ENCODE peak calls at places on chromosome 22, in four cellular contexts. O is IMR-90, C is H9, Z is H1. D is an unnamed sample.
A peak's percentile ranks its signal among the peaks of the same experiment; 100 is the strongest.

GRCh38 chr22:46473896-46474557 is 63.4 kb downstream of the CELSR1 start:
- DNase-seq in O (no peak), C (no peak), Z (no peak), D (no peak)

GRCh38 chr22:45757068-45757467 is 85.4 kb downstream of the ATXN10 start:
- DNase-seq in O (peak; percentile 14), C (peak; percentile 88), Z (peak; percentile 58), D (peak; percentile 97)

GRCh38 chr22:43333978-43334377 is 9.2 kb downstream of the SCUBE1 start:
- DNase-seq in O (no peak), C (no peak), Z (no peak), D (no peak)

GRCh38 chr22:38177926-38178604 is 3.6 kb downstream of the PLA2G6 start:
- DNase-seq in O (peak; percentile 89), C (no peak), Z (no peak), D (peak; percentile 90)

GRCh38 chr22:38543822-38544221 is 26.2 kb downstream of the DMC1 start:
- DNase-seq in O (no peak), C (no peak), Z (no peak), D (no peak)

GRCh38 chr22:26430600-26430999 is 1.5 kb downstream of the ASPHD2 start:
- DNase-seq in O (no peak), C (no peak), Z (no peak), D (no peak)

GRCh38 chr22:44211946-44212930 is 31.5 kb downstream of the PARVG start:
- DNase-seq in O (peak; percentile 11), C (no peak), Z (no peak), D (no peak)

GRCh38 chr22:26890870-26891269 is 233.5 kb downstream of the MIAT start:
- DNase-seq in O (no peak), C (no peak), Z (no peak), D (peak; percentile 34)

GRCh38 chr22:47918276-47918928 is 1156.0 kb downstream of the TBC1D22A start:
- DNase-seq in O (no peak), C (no peak), Z (no peak), D (no peak)

GRCh38 chr22:32144875-32145274 is 14.2 kb downstream of the C22orf42 start:
- DNase-seq in O (no peak), C (no peak), Z (no peak), D (no peak)

GRCh38 chr22:47237890-47238480 is 475.5 kb downstream of the TBC1D22A start:
- DNase-seq in O (no peak), C (no peak), Z (no peak), D (no peak)

GRCh38 chr22:45328822-45329535 is 19.2 kb downstream of the FAM118A start:
- DNase-seq in O (no peak), C (no peak), Z (no peak), D (no peak)

GRCh38 chr22:36923458-36923784 is 10.0 kb downstream of the CSF2RB start:
- DNase-seq in O (no peak), C (no peak), Z (no peak), D (no peak)

GRCh38 chr22:37989146-37990045 is 5.0 kb upstream of the SOX10 start:
- DNase-seq in O (no peak), C (no peak), Z (no peak), D (no peak)

GRCh38 chr22:44582016-44582415 is 84.0 kb upstream of the RTL6 start:
- DNase-seq in O (no peak), C (peak; percentile 18), Z (no peak), D (no peak)

GRCh38 chr22:45671051-45671782 is 417 bp upstream of the ATXN10 start:
- DNase-seq in O (no peak), C (peak; percentile 90), Z (peak; percentile 73), D (peak; percentile 41)

GRCh38 chr22:29310065-29310862 is 3.8 kb downstream of the GAS2L1 start:
- DNase-seq in O (no peak), C (no peak), Z (no peak), D (no peak)

GRCh38 chr22:45804986-45805325 is 133.3 kb downstream of the ATXN10 start:
- DNase-seq in O (peak; percentile 98), C (no peak), Z (no peak), D (no peak)

GRCh38 chr22:38724926-38725571 is 19.3 kb downstream of the GTPBP1 start:
- DNase-seq in O (peak; percentile 41), C (no peak), Z (no peak), D (peak; percentile 59)

GRCh38 chr22:20550057-20550817 is 42.8 kb downstream of the MED15 start:
- DNase-seq in O (no peak), C (no peak), Z (no peak), D (no peak)

GRCh38 chr22:43862074-43862881 is at the start of gene SULT4A1:
- DNase-seq in O (peak; percentile 54), C (peak; percentile 61), Z (no peak), D (peak; percentile 49)

DNA sequence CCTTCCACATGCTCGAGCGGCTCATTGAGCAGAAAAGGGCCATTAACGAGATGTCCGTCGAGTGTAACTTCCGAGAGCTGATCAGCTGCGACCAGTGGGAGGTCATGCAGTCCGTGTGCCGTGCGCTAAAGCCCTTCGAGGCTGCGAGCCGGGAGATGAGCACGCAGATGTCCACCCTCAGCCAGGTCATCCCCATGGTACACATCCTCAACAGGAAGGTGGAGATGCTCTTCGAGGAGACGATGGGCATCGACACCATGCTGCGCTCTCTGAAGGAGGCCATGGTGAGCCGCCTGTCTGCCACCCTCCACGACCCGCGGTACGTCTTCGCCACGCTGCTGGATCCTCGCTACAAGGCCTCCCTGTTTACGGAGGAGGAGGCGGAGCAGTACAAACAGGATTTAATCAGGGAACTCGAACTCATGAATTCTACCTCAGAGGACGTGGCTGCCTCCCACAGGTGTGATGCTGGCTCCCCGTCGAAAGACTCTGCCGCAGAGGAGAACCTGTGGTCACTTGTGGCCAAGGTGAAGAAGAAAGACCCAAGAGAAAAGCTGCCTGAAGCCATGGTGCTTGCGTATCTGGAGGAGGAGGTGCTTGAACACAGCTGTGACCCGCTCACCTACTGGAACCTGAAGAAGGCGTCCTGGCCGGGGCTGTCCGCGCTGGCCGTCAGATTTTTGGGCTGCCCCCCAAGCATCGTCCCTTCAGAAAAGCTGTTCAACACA is 31.7 kb downstream of the ALG12 start:
- DNase-seq in O (no peak), C (no peak), Z (no peak), D (no peak)
- H3K56ac ChIP-seq in O (no peak overlapping the region), C (no peak overlapping the region), Z (no peak overlapping the region), D (no peak overlapping the region)

GRCh38 chr22:17980638-17981051 is 43.7 kb downstream of the MICAL3 start:
- DNase-seq in O (peak; percentile 48), C (no peak), Z (no peak), D (no peak)
- H3K4me1 ChIP-seq in O (peaks cover 13% of the 10 kb centered on the region), C (peaks cover 2% of the 10 kb centered on the region), Z (peaks cover 7% of the 10 kb centered on the region), D (peaks cover 2% of the 10 kb centered on the region)

DNA sequence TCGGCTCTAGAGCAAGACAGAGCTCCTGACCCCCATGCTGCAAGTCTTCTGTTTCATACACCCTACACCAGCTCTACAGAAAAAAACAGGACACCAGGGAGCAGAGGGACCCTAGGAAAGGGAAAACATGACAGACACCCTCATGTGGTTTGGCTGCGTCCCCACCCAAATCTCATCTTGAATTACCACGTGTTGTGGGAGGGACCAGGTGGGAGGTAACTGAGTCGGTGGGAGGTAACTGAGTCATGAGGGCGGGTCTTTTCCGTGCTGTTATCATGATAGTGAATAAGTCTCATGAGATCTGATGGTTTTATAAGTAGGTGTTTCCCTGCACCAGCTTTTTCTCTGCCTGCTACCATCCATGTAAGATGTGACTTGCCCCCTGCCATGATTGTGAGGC is 6.6 kb upstream of the C22orf39 start:
- DNase-seq in O (no peak), C (no peak), Z (no peak), D (no peak)
- H3K9ac ChIP-seq in O (no peak overlapping the region), C (no peak overlapping the region), Z (no peak overlapping the region), D (no peak overlapping the region)

DNA sequence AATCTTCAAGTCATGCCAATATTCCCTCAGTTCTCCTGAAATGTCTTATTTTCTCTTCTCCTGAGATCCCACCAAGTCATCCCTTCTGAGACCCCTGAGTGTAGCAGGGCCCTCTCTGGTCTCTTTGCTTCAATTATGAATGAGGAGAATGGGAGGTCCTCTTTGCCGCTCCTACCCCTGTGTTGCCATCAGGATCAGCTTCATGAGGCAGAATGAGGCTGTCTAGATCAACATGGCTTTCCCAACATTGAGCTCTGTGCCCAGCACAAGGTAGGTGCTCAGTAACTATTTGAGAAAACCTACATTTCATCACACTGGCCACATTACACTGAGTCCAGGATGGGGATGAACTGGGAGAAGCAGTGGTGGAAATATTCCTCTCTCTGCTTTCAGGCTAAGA is 107.2 kb downstream of the ZNF280B start:
- DNase-seq in O (no peak), C (no peak), Z (no peak), D (no peak)
- H3K56ac ChIP-seq in O (no peak overlapping the region), C (no peak overlapping the region), Z (no peak overlapping the region), D (no peak overlapping the region)

GRCh38 chr22:24400726-24401596 is 26.4 kb upstream of the ADORA2A start:
- DNase-seq in O (peak; percentile 45), C (no peak), Z (no peak), D (no peak)

GRCh38 chr22:24400037-24400725 is 27.2 kb upstream of the ADORA2A start:
- DNase-seq in O (no peak), C (no peak), Z (no peak), D (no peak)

GRCh38 chr22:24401824-24402434 is 25.5 kb upstream of the ADORA2A start:
- DNase-seq in O (no peak), C (no peak), Z (no peak), D (no peak)

GRCh38 chr22:24402460-24403192 is 24.8 kb upstream of the ADORA2A start:
- DNase-seq in O (peak; percentile 94), C (no peak), Z (no peak), D (no peak)

DNA sequence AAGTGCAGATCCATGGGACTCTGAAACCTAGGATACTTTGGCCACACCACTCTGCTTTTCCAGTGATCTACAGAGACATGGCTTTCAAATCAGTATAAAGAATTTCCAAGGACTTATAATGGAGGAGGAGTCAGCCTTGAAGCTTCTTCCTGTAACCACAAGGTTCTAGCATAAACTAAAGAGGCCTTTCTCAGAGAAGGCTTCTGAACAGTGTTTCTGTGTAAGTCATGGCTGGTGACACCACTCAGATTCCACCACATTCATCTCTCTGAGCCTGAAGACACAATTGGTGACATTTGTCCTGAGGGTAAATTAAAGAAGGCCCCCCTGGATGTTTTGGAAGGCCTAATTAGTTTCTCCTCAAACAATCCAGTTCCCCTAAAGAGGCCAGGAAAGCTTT is 29.0 kb upstream of the ADORA2A start:
- DNase-seq in O (peak; percentile 68), C (no peak), Z (no peak), D (no peak)
- H3K4me1 ChIP-seq in O (peaks cover 29% of the 10 kb centered on the region), C (no peaks in the 10 kb centered on the region), Z (no peaks in the 10 kb centered on the region), D (no peaks in the 10 kb centered on the region)

DNA sequence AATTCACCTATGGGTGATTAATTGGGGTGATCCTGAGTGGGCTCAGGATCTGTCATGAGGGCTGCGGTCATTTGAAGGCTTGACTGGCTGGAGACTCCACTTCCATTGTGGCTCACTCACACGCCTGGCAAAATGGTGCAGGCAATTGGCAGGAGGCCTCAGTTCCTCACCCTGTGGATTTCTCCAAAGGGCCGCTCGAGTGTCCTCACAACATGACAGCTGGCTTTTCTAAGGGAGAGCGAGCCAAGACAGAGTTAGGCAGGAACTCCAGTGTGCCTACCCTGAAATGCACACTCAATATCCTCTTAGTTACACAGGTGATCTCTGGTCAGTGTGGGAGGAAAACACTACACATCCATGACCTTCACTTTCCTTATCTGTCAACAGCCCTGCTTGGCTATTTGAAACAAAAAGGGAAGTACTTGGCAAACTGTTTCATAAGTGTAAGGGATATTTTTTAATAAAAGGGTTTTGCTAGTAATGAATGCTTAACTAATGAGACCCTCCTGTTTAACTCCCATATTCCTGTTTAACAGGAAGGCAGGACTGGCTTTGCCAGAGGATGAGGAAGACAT is 25.7 kb downstream of the OSBP2 start:
- DNase-seq in O (no peak), C (no peak), Z (no peak), D (no peak)
- H3K9ac ChIP-seq in O (no peak overlapping the region), C (no peak overlapping the region), Z (no peak overlapping the region), D (no peak overlapping the region)

D was measured in mesendoderm.